ENCODE peak calls at places on chromosomes 13 and 19, in six cellular contexts. Y, W, T, E, X and R are unnamed samples.

GRCh38 chr19:7013678-7014077 is 7.6 kb downstream of the MBD3L2B start:
- DNase-seq in Y (no peak), W (no peak), T (no peak), E (no peak), X (no peak), R (no peak)

GRCh38 chr13:41178040-41178439 is 16.3 kb downstream of the KBTBD7 start:
- DNase-seq in Y (no peak), W (no peak), T (no peak), E (no peak), X (no peak), R (no peak)

GRCh38 chr19:30555788-30556110 is 183.6 kb downstream of the ZNF536 start:
- DNase-seq in Y (no peak), W (no peak), T (no peak), E (no peak), X (no peak), R (no peak)

GRCh38 chr13:79098603-79099002 is 307.5 kb downstream of the RBM26 start:
- DNase-seq in Y (no peak), W (no peak), T (no peak), E (no peak), X (no peak), R (no peak)

GRCh38 chr19:2283835-2284507 is 2.0 kb upstream of the PEAK3 start:
- DNase-seq in Y (no peak), W (no peak), T (no peak), E (no peak), X (no peak), R (no peak)

GRCh38 chr13:108508263-108508662 is 121.1 kb upstream of the MYO16 start:
- DNase-seq in Y (no peak), W (no peak), T (no peak), E (no peak), X (no peak), R (no peak)

GRCh38 chr19:32291876-32292275 is 53.5 kb upstream of the ZNF507 start:
- DNase-seq in Y (no peak), W (no peak), T (no peak), E (no peak), X (no peak), R (no peak)

GRCh38 chr19:5078179-5078578 is 109.3 kb downstream of the KDM4B start:
- DNase-seq in Y (no peak), W (no peak), T (no peak), E (no peak), X (no peak), R (no peak)

GRCh38 chr13:73056054-73056962 is 2.5 kb upstream of the KLF5 start:
- DNase-seq in Y (no peak), W (no peak), T (no peak), E (no peak), X (no peak), R (peak)

GRCh38 chr13:75263741-75264407 is 218.1 kb downstream of the TBC1D4 start:
- DNase-seq in Y (no peak), W (no peak), T (no peak), E (no peak), X (no peak), R (no peak)

GRCh38 chr13:47168086-47168485 is 271.2 kb upstream of the HTR2A start:
- DNase-seq in Y (no peak), W (no peak), T (no peak), E (no peak), X (no peak), R (no peak)

GRCh38 chr19:20482721-20483120 is 82.9 kb downstream of the ZNF737 start:
- DNase-seq in Y (no peak), W (no peak), T (no peak), E (no peak), X (no peak), R (no peak)

GRCh38 chr13:19057588-19058340 is 123.9 kb downstream of the TUBA3C start:
- DNase-seq in Y (no peak), W (no peak), T (no peak), E (no peak), X (no peak), R (no peak)

GRCh38 chr19:6038634-6039405 is 60.9 kb upstream of the RANBP3 start:
- DNase-seq in Y (no peak), W (no peak), T (no peak), E (no peak), X (no peak), R (no peak)

GRCh38 chr13:99303863-99304521 is 3.2 kb downstream of the GPR183 start:
- DNase-seq in Y (peak), W (no peak), T (no peak), E (no peak), X (no peak), R (no peak)

GRCh38 chr13:41458187-41458938 is 1.0 kb downstream of the RGCC start:
- DNase-seq in Y (peak), W (no peak), T (peak), E (peak), X (no peak), R (peak)

GRCh38 chr19:411723-412355 is 2.9 kb upstream of the C2CD4C start:
- DNase-seq in Y (no peak), W (no peak), T (no peak), E (no peak), X (no peak), R (no peak)

GRCh38 chr13:50122465-50122864 is 107.2 kb downstream of the KCNRG start:
- DNase-seq in Y (no peak), W (no peak), T (no peak), E (no peak), X (no peak), R (no peak)

GRCh38 chr13:73782781-73783180 is 351.4 kb downstream of the KLF12 start:
- DNase-seq in Y (no peak), W (no peak), T (no peak), E (no peak), X (no peak), R (no peak)

GRCh38 chr19:43984687-43985000 is 656 bp downstream of the ZNF155 start:
- DNase-seq in Y (no peak), W (no peak), T (no peak), E (no peak), X (no peak), R (no peak)

GRCh38 chr13:35723061-35723461 is 246.6 kb upstream of the MAB21L1 start:
- DNase-seq in Y (no peak), W (no peak), T (peak), E (no peak), X (no peak), R (no peak)

GRCh38 chr19:585551-586110 is 4.0 kb upstream of the HCN2 start:
- DNase-seq in Y (no peak), W (no peak), T (no peak), E (no peak), X (no peak), R (no peak)

GRCh38 chr19:6113616-6114188 is 3.4 kb upstream of the RFX2 start:
- DNase-seq in Y (no peak), W (no peak), T (no peak), E (peak), X (no peak), R (no peak)

GRCh38 chr13:26985285-26985878 is 186.2 kb downstream of the USP12 start:
- DNase-seq in Y (peak), W (peak), T (peak), E (peak), X (peak), R (peak)

GRCh38 chr13:107518780-107519179 is 696.6 kb downstream of the LIG4 start:
- DNase-seq in Y (no peak), W (no peak), T (no peak), E (no peak), X (no peak), R (no peak)

GRCh38 chr19:49846408-49846807 is 4.6 kb upstream of the PTOV1 start:
- DNase-seq in Y (no peak), W (no peak), T (no peak), E (no peak), X (no peak), R (no peak)

GRCh38 chr13:83878691-83879410 is 3.4 kb downstream of the SLITRK1 start:
- DNase-seq in Y (no peak), W (no peak), T (no peak), E (no peak), X (no peak), R (no peak)

GRCh38 chr19:42185281-42185680 is 32.2 kb downstream of the DEDD2 start:
- DNase-seq in Y (peak), W (no peak), T (no peak), E (no peak), X (no peak), R (no peak)

GRCh38 chr19:29256516-29256915 is 43.6 kb upstream of the UQCRFS1 start:
- DNase-seq in Y (no peak), W (no peak), T (no peak), E (no peak), X (no peak), R (no peak)

GRCh38 chr13:26557393-26558073 is at the start of gene WASF3:
- DNase-seq in Y (peak), W (peak), T (peak), E (peak), X (peak), R (peak)

DNA sequence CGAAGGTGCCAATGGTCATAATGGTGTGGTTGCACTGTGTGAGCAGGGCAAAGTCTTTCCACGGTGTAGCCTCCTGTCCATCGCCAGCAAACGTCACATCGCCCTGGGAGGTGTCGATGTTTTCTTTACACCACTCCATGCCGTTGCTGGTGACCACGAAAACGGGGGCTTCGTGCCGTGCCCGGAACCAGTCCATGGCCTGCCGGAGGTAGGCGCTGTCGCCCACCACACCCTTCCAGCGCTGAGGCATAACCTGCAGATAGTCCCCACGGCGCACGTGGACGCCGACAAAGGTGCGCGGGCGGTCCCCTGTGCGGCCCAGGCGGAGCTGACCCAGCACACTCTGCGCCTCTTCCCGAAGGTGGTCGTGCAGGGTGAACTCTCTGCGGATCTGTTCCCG is 2.1 kb downstream of the FUT1 start:
- DNase-seq in Y (no peak), W (no peak), T (no peak), E (no peak), X (no peak), R (no peak)
- H3K4me3 ChIP-seq in Y (no peak), W (no peak), T (no peak), E (peak), X (no peak), R (no peak)

DNA sequence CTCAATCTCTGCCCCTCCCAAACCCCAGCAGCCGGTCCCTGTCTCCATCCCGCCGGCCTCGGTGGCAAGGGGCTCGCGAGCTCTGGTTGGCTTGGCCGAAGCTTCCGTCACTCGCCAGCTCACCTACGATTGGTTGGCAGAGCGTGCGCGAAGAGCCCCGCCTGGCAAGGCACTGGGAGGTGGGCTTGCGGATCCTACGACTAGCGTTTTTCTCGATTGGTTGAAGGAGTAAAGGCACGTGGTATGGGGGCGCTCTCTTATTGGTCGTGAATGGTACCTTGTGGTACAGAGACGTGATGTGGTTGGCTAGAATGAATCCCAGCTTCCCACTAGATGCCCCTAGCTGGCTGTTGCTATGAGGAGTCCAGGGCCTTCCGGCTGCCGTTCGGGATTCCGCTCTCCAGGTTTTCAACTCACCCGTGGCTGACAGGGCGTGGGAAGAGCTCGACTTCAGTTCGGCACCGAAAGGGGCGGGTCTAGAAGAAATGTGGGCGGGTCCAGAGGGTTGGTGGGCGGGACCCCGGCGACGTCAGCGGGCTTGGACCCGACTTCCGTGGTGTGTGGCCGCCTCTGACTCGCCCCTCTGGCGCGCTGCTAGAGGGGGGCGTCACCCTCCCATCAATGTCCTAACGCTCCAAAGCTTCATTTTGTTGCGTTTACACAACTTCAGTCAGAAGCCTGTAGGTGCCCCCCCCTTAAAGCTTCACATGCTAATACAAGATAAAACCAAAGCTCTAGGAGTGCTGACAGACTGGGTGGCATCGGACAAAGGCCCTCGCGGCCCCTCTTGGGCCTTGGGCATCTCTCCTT is 847 bp upstream of the RAP2A start:
- DNase-seq in Y (peak), W (peak), T (peak), E (peak), X (peak), R (peak)
- TF ChIP-seq POLR2AphosphoS5 in Y (no peak), W (peak), T (peak), E (peak), X (peak), R (peak)

GRCh38 chr13:110873639-110874507 is 41.0 kb downstream of the ANKRD10 start:
- DNase-seq in Y (no peak), W (no peak), T (no peak), E (no peak), X (no peak), R (no peak)
- H3K4me3 ChIP-seq in Y (no peak), W (peak), T (peak), E (peak), X (peak), R (peak)

GRCh38 chr19:10116866-10117616 is 2.7 kb downstream of the EIF3G start:
- DNase-seq in Y (no peak), W (no peak), T (no peak), E (no peak), X (no peak), R (no peak)

GRCh38 chr19:10113964-10114650 is 2.6 kb downstream of the P2RY11 start:
- DNase-seq in Y (no peak), W (no peak), T (no peak), E (no peak), X (no peak), R (no peak)

GRCh38 chr19:10114651-10115391 is 3.3 kb downstream of the P2RY11 start:
- DNase-seq in Y (no peak), W (no peak), T (no peak), E (no peak), X (no peak), R (no peak)

GRCh38 chr19:10115392-10116084 is 4.0 kb downstream of the P2RY11 start:
- DNase-seq in Y (no peak), W (no peak), T (no peak), E (no peak), X (no peak), R (no peak)

DNA sequence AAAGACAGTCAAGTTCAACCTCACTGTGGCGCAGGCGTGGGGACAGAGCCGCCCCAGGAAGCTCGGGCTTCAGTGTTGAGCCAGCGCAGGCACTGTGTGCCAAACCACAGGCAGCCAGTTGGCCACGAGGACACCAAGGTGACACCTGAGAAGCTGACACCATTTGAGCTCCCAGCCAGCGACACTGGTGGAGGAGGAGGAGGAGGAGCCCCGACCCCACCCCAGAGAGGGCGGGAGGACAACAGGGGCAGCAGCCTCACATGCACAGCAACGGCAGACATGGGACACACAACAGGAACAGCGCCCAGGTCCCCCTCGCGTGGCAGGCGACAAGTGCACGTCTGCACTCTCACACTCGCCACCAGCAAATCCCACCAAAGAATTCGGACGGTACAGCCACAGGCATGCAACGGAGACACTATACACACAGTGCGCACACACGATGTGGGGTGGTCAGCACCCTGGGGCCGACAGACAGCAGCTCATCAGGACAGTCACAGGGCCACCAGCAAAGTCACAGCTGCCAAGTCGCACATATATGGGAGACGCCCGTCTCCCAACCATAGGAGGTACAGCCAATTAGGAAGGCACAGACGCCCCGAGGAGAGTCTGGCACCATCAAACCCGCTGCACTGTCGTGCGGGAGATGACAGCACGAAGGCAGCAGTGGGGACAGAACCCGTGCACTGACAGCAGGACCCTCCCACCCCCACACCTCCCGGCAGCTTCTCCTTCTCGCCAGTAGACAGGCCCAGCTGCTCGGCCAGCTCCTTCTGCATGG is 3.4 kb downstream of the EIF3G start:
- DNase-seq in Y (no peak), W (no peak), T (no peak), E (no peak), X (peak), R (no peak)
- TF ChIP-seq POLR2AphosphoS5 in Y (no peak), W (no peak), T (no peak), E (no peak), X (no peak), R (no peak)

DNA sequence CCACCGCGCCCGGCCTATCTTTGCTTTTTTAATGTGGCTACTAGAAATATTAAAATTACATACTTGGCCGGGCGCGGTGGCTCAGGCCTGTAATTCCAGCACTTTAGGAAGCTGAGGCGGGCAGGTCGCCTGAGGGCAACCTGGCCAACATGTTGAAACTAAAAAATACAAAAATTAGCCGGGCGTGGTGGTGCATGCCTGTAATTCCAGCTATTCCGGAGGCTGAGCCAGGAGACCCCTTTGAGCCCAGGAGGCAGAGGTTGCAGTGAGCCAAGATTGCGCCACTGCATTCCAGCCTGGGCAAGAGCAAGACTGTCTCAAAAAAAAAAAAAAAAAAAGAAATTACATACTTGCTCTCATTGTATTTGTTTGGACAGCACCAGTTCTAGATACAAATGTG is 34.8 kb upstream of the DPRX start:
- DNase-seq in Y (no peak), W (no peak), T (no peak), E (no peak), X (peak), R (no peak)
- H3K4me3 ChIP-seq in Y (no peak), W (no peak), T (no peak), E (no peak), X (no peak), R (no peak)

GRCh38 chr19:18322318-18322758 is 538 bp downstream of the LSM4 start:
- DNase-seq in Y (peak), W (no peak), T (no peak), E (peak), X (no peak), R (peak)
- TF ChIP-seq POLR2AphosphoS5 in Y (peak), W (no peak), T (no peak), E (no peak), X (no peak), R (no peak)

GRCh38 chr19:13051581-13052165 is 51.0 kb downstream of the LYL1 start:
- DNase-seq in Y (peak), W (no peak), T (peak), E (peak), X (peak), R (peak)
- H3K4me3 ChIP-seq in Y (no peak), W (peak), T (no peak), E (no peak), X (peak), R (no peak)